ENCODE peak calls at places on chromosomes 1 and 21, in five cellular contexts. V is heart right ventricle, J is lower lobe of right lung, B is nephron progenitor cell, M is WTC11. S is an unnamed sample.

GRCh38 chr1:172390620-172391491 is 29.6 kb upstream of the C1orf105 start:
- DNase-seq in J (no peak), B (peak), V (peak), M (peak), S (no peak)

GRCh38 chr1:101137144-101138126 is 99.4 kb upstream of the S1PR1 start:
- DNase-seq in M (no peak), J (no peak), V (no peak), B (no peak), S (no peak)

GRCh38 chr1:170145691-170146676 is at the start of gene NTMT2:
- DNase-seq in M (peak), J (no peak), B (no peak), V (peak), S (no peak)

GRCh38 chr1:205977348-205978014 is 25.7 kb downstream of the RAB7B start:
- DNase-seq in J (peak), M (peak), V (peak), B (peak), S (peak)

GRCh38 chr1:26378088-26378878 is 5.7 kb upstream of the ZNF683 start:
- DNase-seq in V (no peak), M (no peak), J (peak), B (no peak), S (peak)

GRCh38 chr1:91710261-91710660 is 175.7 kb downstream of the TGFBR3 start:
- DNase-seq in J (no peak), M (no peak), V (no peak), B (no peak), S (no peak)

GRCh38 chr1:36582066-36582755 is 99.5 kb upstream of the CSF3R start:
- DNase-seq in J (no peak), V (no peak), B (no peak), M (peak), S (no peak)

GRCh38 chr1:116934586-116935207 is 25.0 kb downstream of the PTGFRN start:
- DNase-seq in J (no peak), B (no peak), V (no peak), M (no peak), S (no peak)

GRCh38 chr21:26887241-26887640 is 42.0 kb upstream of the ADAMTS1 start:
- DNase-seq in M (no peak), V (no peak), J (no peak), B (no peak), S (no peak)

GRCh38 chr1:187121661-187122060 is 292.9 kb downstream of the PLA2G4A start:
- DNase-seq in M (no peak), J (no peak), V (no peak), B (no peak), S (no peak)

DNA sequence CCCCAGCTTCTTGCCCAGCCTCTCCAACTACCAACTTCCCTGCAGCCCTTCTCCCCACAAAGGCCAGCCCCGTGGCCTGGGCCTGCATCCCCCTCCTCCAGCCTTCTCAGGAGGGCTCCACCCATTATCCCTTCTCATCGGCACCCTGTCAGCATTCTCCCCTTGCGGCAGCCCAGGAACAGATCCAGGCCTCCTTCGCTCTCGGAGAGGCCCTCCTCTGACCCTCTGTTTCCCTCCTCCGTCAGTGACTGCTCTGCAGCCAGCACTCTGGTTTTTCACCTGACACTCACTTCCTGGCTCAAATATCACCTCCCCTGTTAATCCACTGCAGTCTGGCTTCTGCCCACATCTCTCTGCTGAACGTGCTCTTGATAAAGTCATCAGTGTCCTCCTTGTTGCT is 17.5 kb downstream of the ADGRB2 start:
- DNase-seq in M (no peak), B (no peak), J (no peak), V (no peak), S (peak)
- TF ChIP-seq CTCF in M (no peak), B (no peak), J (no peak), V (no peak), S (no peak)

DNA sequence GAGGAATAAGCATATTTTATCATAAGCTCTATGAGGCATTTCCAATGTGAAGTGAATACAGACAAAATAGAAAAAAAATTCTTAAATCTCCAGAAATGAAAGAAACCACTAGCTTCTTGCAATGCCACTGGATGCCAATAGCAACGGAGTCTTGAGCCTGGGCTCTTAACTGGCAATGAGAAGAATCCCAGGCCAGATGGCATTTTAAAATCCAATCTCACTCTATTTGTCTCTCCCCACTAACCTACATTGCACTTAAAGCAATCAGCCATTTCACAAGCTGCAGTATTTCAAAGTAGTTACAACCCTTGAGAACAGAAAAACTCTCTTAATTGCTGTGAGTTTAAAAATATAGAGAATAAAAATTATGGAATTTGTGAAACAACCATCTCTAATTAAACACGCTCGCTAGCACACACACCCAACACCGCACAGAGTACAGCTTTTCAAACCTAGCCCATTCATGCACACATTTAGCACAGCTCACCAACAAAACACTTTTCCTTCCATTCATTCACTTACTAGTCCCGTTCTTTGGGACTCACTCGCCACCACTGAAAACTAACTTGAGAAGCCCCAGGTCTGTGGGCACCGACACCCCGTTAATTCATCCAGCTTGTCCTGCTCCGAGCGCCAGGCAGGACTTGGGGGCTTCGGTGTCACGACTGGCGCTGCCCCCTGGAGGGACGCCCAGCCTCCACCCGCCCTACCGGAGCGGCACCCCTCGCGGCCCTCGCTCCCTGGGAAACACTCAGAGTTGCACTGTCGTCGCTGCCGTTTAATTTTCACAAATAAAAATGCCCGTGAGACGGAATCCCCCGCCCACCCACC is 1.1 kb downstream of the DDAH1 start:
- DNase-seq in B (no peak), J (no peak), M (no peak), V (no peak), S (no peak)
- TF ChIP-seq CTCF in B (no peak), J (no peak), M (no peak), V (no peak), S (no peak)

GRCh38 chr21:43718872-43719747 is at the start of gene PDXK:
- DNase-seq in V (peak), M (peak), B (peak), J (peak), S (peak)
- TF ChIP-seq CTCF in V (peak), M (no peak), B (no peak), J (no peak), S (no peak)

GRCh38 chr1:115717541-115717940 is 51.0 kb downstream of the CASQ2 start:
- DNase-seq in B (peak), J (peak), M (peak), V (peak), S (no peak)
- TF ChIP-seq CTCF in B (peak), J (peak), M (peak), V (peak), S (no peak)

DNA sequence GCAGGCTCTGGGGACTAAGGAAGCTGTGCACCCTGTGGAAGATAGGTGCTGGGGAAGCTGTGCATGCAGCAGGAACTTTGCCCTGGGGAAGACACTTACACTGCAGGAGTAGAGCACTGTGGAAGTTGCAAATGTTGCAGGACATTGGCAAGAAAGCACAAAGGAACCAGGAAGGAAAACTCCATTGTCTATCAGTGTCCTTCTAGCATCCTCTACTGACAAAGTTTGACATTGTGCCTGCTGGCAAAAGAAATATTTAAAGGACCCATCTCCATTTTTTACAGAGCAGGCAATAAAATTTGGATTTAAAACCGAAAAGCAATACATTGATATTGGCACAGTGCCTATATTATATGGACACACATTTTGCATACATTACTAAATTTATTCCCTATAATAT is 394.1 kb downstream of the PBX1 start:
- DNase-seq in V (no peak), M (no peak), B (no peak), J (no peak), S (no peak)
- TF ChIP-seq CTCF in V (peak), M (no peak), B (no peak), J (peak), S (no peak)

DNA sequence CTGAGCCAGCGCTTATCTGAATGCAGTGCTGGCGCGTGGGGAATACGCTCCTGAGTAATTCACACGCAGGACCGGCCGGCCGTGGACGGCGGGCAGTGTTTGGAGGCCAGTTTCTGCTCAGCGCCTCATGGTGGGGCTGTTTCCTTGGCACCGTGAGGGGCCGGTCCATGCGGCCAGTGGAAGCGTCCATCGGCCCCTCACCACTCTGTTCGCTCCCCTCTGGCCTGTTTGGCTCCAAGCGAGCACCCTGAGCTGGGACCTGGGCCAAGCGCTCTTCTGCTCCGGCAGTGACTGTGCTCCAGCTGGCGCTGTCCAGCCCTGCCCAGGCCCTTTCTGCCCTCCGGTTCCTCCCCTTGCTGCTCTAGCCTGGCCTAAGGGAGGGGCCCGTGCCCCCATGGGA is 16.3 kb upstream of the PLCH2 start:
- DNase-seq in V (peak), B (no peak), J (no peak), M (no peak), S (no peak)
- TF ChIP-seq CTCF in V (peak), B (no peak), J (peak), M (no peak), S (no peak)

GRCh38 chr1:226571901-226572300 is 23.3 kb downstream of the STUM start:
- DNase-seq in V (no peak), J (no peak), M (no peak), B (no peak), S (no peak)

GRCh38 chr1:226568975-226569741 is 20.6 kb downstream of the STUM start:
- DNase-seq in V (no peak), J (no peak), M (no peak), B (no peak), S (no peak)

GRCh38 chr1:226572325-226572726 is 23.8 kb downstream of the STUM start:
- DNase-seq in V (no peak), B (no peak), J (no peak), M (no peak), S (no peak)

GRCh38 chr1:226568077-226568831 is 19.7 kb downstream of the STUM start:
- DNase-seq in M (peak), J (no peak), V (no peak), B (peak), S (no peak)

GRCh38 chr1:226569879-226570547 is 21.4 kb downstream of the STUM start:
- DNase-seq in B (peak), M (peak), J (no peak), V (no peak), S (no peak)
- TF ChIP-seq CTCF in B (peak), M (no peak), J (no peak), V (no peak), S (no peak)